ENCODE peak calls at places on chromosomes 7 and 10, in four cellular contexts. P is hypothalamus, O is T-helper 9 cell, L is Right ventricle myocardium superior. C is an unnamed sample.
A peak's percentile ranks its signal among the peaks of the same experiment; 100 is the strongest.

GRCh38 chr7:83976302-83976701 is 218.3 kb downstream of the SEMA3A start:
- DNase-seq in P (no peak), O (no peak), L (no peak), C (no peak)

GRCh38 chr10:112280205-112280921 is 2.8 kb upstream of the TECTB start:
- DNase-seq in P (no peak), O (no peak), L (no peak), C (no peak)

GRCh38 chr10:26792780-26793495 is 67.8 kb downstream of the ABI1 start:
- DNase-seq in P (no peak), O (no peak), L (no peak), C (no peak)

GRCh38 chr7:152025937-152026890 is 740 bp downstream of the GALNT11 start:
- DNase-seq in P (no peak), O (no peak), L (no peak), C (no peak)

GRCh38 chr10:89518876-89519842 is 16.2 kb downstream of the SLC16A12 start:
- DNase-seq in P (no peak), O (no peak), L (peak; percentile 46), C (no peak)

GRCh38 chr10:91856637-91857036 is 52.6 kb downstream of the FGFBP3 start:
- DNase-seq in P (no peak), O (no peak), L (no peak), C (no peak)

GRCh38 chr10:120634629-120635028 is 177.6 kb downstream of the PLPP4 start:
- DNase-seq in P (no peak), O (no peak), L (no peak), C (no peak)

GRCh38 chr7:111362660-111363059 is 199.6 kb downstream of the IMMP2L start:
- DNase-seq in P (no peak), O (no peak), L (no peak), C (no peak)

GRCh38 chr10:77881636-77882035 is 44.9 kb downstream of the DLG5 start:
- DNase-seq in P (no peak), O (no peak), L (no peak), C (no peak)

GRCh38 chr10:122149607-122150505 is 121.2 kb upstream of the BTBD16 start:
- DNase-seq in P (no peak), O (no peak), L (peak; percentile 83), C (no peak)

GRCh38 chr7:77473240-77474005 is 57.3 kb upstream of the GSAP start:
- DNase-seq in P (no peak), O (no peak), L (no peak), C (no peak)

GRCh38 chr10:70518695-70519094 is 40.1 kb downstream of the PALD1 start:
- DNase-seq in P (no peak), O (no peak), L (no peak), C (no peak)

GRCh38 chr10:110600487-110601101 is 33.1 kb downstream of the SMC3 start:
- DNase-seq in P (no peak), O (peak; percentile 4), L (no peak), C (no peak)

GRCh38 chr10:28479366-28479765 is 53.6 kb upstream of the WAC start:
- DNase-seq in P (no peak), O (no peak), L (peak; percentile 44), C (no peak)

GRCh38 chr10:46556515-46557318 is at the start of gene GPRIN2:
- DNase-seq in P (no peak), O (no peak), L (peak; percentile 47), C (peak; percentile 7)

GRCh38 chr7:2607913-2608899 is 23.6 kb upstream of the TTYH3 start:
- DNase-seq in P (no peak), O (no peak), L (no peak), C (no peak)

GRCh38 chr10:73850863-73851461 is 23.4 kb downstream of the CAMK2G start:
- DNase-seq in P (no peak), O (no peak), L (no peak), C (no peak)

GRCh38 chr10:34145751-34146150 is 669.3 kb downstream of the PARD3 start:
- DNase-seq in P (no peak), O (no peak), L (no peak), C (no peak)

GRCh38 chr10:12489357-12489756 is 140.0 kb downstream of the CAMK1D start:
- DNase-seq in P (no peak), O (no peak), L (no peak), C (no peak)